ENCODE peak calls at places on chromosomes 7 and 10, in four cellular contexts. X, D, H and R are unnamed samples.

GRCh38 chr7:106731207-106731606 is 70.2 kb upstream of the CCDC71L start:
- DNase-seq in X (no peak), D (no peak), H (peak), R (no peak)

GRCh38 chr10:58963723-58964124 is 212.7 kb upstream of the PHYHIPL start:
- DNase-seq in X (no peak), D (no peak), H (no peak), R (peak)

GRCh38 chr7:92698237-92698841 is 108.1 kb upstream of the FAM133B start:
- DNase-seq in X (peak), D (peak), H (no peak), R (peak)

GRCh38 chr10:57867226-57867625 is 400.5 kb downstream of the IPMK start:
- DNase-seq in X (no peak), D (no peak), H (no peak), R (no peak)

GRCh38 chr10:77513783-77514331 is 123.8 kb downstream of the KCNMA1 start:
- DNase-seq in X (peak), D (peak), H (no peak), R (no peak)

GRCh38 chr7:140571537-140572122 is 69.0 kb downstream of the DENND2A start:
- DNase-seq in X (peak), D (no peak), H (no peak), R (no peak)

GRCh38 chr10:94412439-94412838 is 10.1 kb downstream of the TBC1D12 start:
- DNase-seq in X (no peak), D (no peak), H (no peak), R (no peak)

GRCh38 chr7:66894463-66895080 is 26.5 kb upstream of the TMEM248 start:
- DNase-seq in X (no peak), D (no peak), H (no peak), R (no peak)

GRCh38 chr10:47173929-47174442 is 126.0 kb upstream of the GDF10 start:
- DNase-seq in X (no peak), D (no peak), H (no peak), R (no peak)

GRCh38 chr7:134368851-134369533 is 52.3 kb upstream of the SLC35B4 start:
- DNase-seq in X (peak), D (no peak), H (no peak), R (peak)

GRCh38 chr10:131876021-131876420 is 24.8 kb upstream of the PPP2R2D start:
- DNase-seq in X (no peak), D (no peak), H (no peak), R (no peak)

GRCh38 chr7:142516038-142516501 is 233.2 kb upstream of the PRSS1 start:
- DNase-seq in X (peak), D (peak), H (peak), R (peak)

GRCh38 chr10:77741746-77742145 is 104.1 kb upstream of the KCNMA1 start:
- DNase-seq in X (no peak), D (no peak), H (no peak), R (no peak)

GRCh38 chr10:5583525-5584175 is 58.9 kb downstream of the CALML3 start:
- DNase-seq in X (no peak), D (peak), H (peak), R (no peak)

GRCh38 chr7:103446046-103446520 is at the start of gene SLC26A5:
- DNase-seq in X (no peak), D (peak), H (no peak), R (no peak)

GRCh38 chr10:14302035-14302434 is 28.7 kb downstream of the FRMD4A start:
- DNase-seq in X (no peak), D (no peak), H (no peak), R (no peak)

GRCh38 chr7:17781491-17782215 is 158.6 kb downstream of the SNX13 start:
- DNase-seq in X (no peak), D (no peak), H (no peak), R (no peak)

GRCh38 chr10:50674469-50675254 is 50.9 kb upstream of the SGMS1 start:
- DNase-seq in X (no peak), D (no peak), H (no peak), R (no peak)

GRCh38 chr7:69434350-69434749 is 163.9 kb upstream of the AUTS2 start:
- DNase-seq in X (no peak), D (no peak), H (peak), R (no peak)

GRCh38 chr7:39271386-39271785 is 293.7 kb downstream of the POU6F2 start:
- DNase-seq in X (peak), D (peak), H (no peak), R (no peak)

GRCh38 chr10:8539056-8539455 is 484.6 kb downstream of the GATA3 start:
- DNase-seq in X (no peak), D (no peak), H (no peak), R (no peak)

GRCh38 chr7:98202367-98203195 is 8.7 kb upstream of the BHLHA15 start:
- DNase-seq in X (no peak), D (no peak), H (peak), R (no peak)

GRCh38 chr7:77458786-77459185 is 42.6 kb upstream of the GSAP start:
- DNase-seq in X (no peak), D (no peak), H (no peak), R (no peak)

GRCh38 chr10:98404571-98405396 is 10.2 kb downstream of the PYROXD2 start:
- DNase-seq in X (peak), D (no peak), H (no peak), R (no peak)

GRCh38 chr7:2038876-2039728 is 193.6 kb downstream of the MAD1L1 start:
- DNase-seq in X (no peak), D (peak), H (no peak), R (no peak)

GRCh38 chr10:62437696-62438095 is 63.5 kb downstream of the ZNF365 start:
- DNase-seq in X (peak), D (peak), H (no peak), R (peak)

DNA sequence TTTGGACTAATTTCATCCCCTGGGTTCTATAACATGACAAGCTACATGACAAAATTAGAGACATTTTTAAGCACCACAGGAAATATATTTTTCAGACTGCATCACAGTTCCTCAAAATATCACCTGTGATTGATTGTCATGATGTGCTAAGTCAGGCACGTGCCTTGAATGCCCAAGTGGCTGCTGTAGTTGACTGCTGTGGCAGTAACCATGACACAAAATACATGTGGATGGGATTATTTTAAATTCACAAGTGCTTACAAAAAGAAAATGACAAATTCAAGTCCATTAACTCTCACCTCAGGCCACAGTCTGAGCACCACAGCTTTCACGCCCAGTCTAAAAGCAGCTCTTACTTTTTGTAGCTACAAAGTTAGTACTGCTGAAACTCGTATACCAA is 45.5 kb downstream of the TNPO3 start:
- DNase-seq in X (no peak), D (no peak), H (peak), R (no peak)
- TF ChIP-seq PBX3 in X (no peak), D (no peak), H (peak), R (no peak)

GRCh38 chr10:101920497-101920896 is 76.9 kb upstream of the KCNIP2 start:
- DNase-seq in X (no peak), D (no peak), H (no peak), R (no peak)

GRCh38 chr10:101925027-101925426 is 81.4 kb upstream of the KCNIP2 start:
- DNase-seq in X (no peak), D (no peak), H (no peak), R (no peak)

GRCh38 chr10:101919026-101919784 is 75.6 kb upstream of the KCNIP2 start:
- DNase-seq in X (no peak), D (no peak), H (no peak), R (no peak)

GRCh38 chr10:101923212-101923611 is 79.6 kb upstream of the KCNIP2 start:
- DNase-seq in X (no peak), D (no peak), H (no peak), R (no peak)
- TF ChIP-seq PBX3 in X (no peak), D (no peak), H (no peak), R (no peak)

GRCh38 chr10:36168777-36169176 is 526.7 kb upstream of the FZD8 start:
- DNase-seq in X (no peak), D (no peak), H (no peak), R (no peak)

GRCh38 chr10:36164556-36165504 is 522.7 kb upstream of the FZD8 start:
- DNase-seq in X (no peak), D (no peak), H (no peak), R (no peak)

DNA sequence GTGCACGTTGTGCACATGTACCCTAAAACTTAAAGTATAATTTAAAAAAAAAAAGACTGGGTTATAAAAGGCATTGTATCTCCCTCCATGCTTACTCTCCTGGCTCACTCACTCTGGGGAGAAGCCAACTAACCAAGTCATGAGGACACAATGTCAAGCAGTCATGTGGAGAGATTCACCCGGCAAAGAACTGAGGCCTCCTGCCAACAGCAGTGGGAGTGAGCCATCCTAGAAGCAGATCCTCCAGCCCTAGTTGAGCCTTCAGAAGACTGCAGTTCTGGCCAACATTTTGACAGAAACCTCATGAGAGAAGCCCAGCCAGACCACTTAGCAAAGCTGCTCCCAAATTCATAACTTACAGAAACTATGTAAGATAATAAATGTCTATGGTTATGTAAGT is 521.7 kb upstream of the FZD8 start:
- DNase-seq in X (no peak), D (no peak), H (no peak), R (no peak)
- TF ChIP-seq PBX3 in X (no peak), D (no peak), H (no peak), R (no peak)

DNA sequence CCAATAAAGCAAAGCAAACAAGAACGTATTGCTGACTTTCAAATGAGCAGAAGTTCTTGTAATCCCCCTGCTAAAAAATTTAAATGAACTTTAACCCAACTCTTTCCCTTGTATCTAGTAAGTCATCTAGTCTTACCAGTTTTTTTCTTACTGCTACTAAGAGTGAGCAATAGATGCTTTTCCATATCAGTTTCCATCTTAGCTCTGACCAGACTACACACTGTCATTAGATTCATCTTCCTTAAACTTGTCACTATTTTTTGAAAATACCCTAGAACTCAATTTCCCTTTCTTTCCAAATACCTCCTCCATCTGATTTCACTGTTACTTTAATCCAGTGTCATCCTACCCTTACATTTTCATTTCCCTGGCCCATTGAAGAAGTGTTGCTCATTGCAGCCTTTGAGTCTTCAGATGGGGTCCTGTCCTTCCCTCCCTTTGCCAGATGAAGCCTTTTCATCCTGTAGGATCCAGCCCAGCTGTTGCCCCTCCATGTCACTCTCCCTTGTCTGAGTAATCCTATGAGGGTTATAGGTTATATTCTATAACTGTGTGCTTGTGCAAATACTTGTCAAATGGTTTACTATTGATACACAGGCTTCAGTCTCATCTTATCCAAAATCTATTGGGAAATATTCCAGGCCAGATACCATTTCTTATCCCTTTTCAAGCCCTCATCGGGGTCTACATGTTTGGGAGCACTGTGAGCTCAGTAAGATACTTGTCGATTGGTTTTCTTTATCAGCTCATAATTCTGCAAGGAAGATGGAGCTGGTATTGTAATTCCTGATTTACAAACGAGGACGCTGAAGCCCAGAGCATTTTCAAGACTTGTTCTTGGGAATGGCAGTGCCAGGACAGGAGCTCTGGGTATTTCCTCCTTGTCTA is 51.5 kb upstream of the ITGB1 start:
- DNase-seq in X (no peak), D (no peak), H (no peak), R (no peak)
- TF ChIP-seq PBX3 in X (no peak), D (no peak), H (no peak), R (no peak)